ENCODE peak calls at places on chromosomes 2 and 18, in four cellular contexts. G, Q, W and R are unnamed samples.

GRCh38 chr2:190447766-190448165 is 39.6 kb downstream of the MFSD6 start:
- DNase-seq in W (no peak), G (no peak), Q (no peak), R (no peak)

GRCh38 chr2:236168110-236169067 is at the start of gene GBX2:
- DNase-seq in Q (peak; percentile 21), G (peak; percentile 17), W (peak; percentile 67), R (peak; percentile 54)

GRCh38 chr2:159712929-159713575 is 746 bp downstream of the MARCHF7 start:
- DNase-seq in G (no peak), W (no peak), Q (no peak), R (no peak)

GRCh38 chr2:180003566-180003965 is 3.5 kb downstream of the CWC22 start:
- DNase-seq in W (no peak), G (no peak), Q (no peak), R (no peak)

GRCh38 chr2:197011777-197012641 is 85.5 kb upstream of the PGAP1 start:
- DNase-seq in W (no peak), Q (no peak), G (peak; percentile 53), R (no peak)

GRCh38 chr2:61763605-61764034 is 90.2 kb downstream of the FAM161A start:
- DNase-seq in W (peak; percentile 94), Q (peak; percentile 94), G (peak; percentile 89), R (peak; percentile 90)

GRCh38 chr2:217950401-217950871 is 52.4 kb downstream of the TNS1 start:
- DNase-seq in W (peak; percentile 77), G (no peak), Q (peak; percentile 85), R (no peak)

GRCh38 chr18:74381621-74382350 is 66.1 kb downstream of the C18orf63 start:
- DNase-seq in G (no peak), Q (no peak), W (no peak), R (no peak)

GRCh38 chr2:196431957-196432356 is 207.6 kb upstream of the CCDC150 start:
- DNase-seq in G (peak; percentile 20), Q (no peak), W (no peak), R (no peak)

GRCh38 chr2:151918308-151918707 is 90.1 kb upstream of the ARL5A start:
- DNase-seq in Q (no peak), G (no peak), W (no peak), R (no peak)

GRCh38 chr2:199495147-199495546 is 37.4 kb upstream of the SATB2 start:
- DNase-seq in G (no peak), Q (no peak), W (no peak), R (no peak)

GRCh38 chr18:54717673-54718435 is 110.4 kb upstream of the RAB27B start:
- DNase-seq in G (no peak), W (no peak), Q (no peak), R (no peak)

GRCh38 chr2:16330571-16331351 is 334.9 kb downstream of the CYRIA start:
- DNase-seq in G (no peak), Q (no peak), W (no peak), R (no peak)

GRCh38 chr18:8792688-8793316 is 87.4 kb downstream of the MTCL1 start:
- DNase-seq in G (no peak), Q (no peak), W (no peak), R (no peak)

GRCh38 chr18:40493316-40493715 is 1461.7 kb upstream of the PIK3C3 start:
- DNase-seq in W (no peak), G (no peak), Q (no peak), R (no peak)

GRCh38 chr2:219123356-219124143 is 37.1 kb downstream of the NHEJ1 start:
- DNase-seq in G (no peak), W (no peak), Q (no peak), R (no peak)

GRCh38 chr2:234588054-234588430 is 91.2 kb upstream of the ARL4C start:
- DNase-seq in G (no peak), Q (no peak), W (no peak), R (no peak)

GRCh38 chr18:57466745-57467144 is 31.6 kb downstream of the ONECUT2 start:
- DNase-seq in Q (no peak), W (no peak), G (no peak), R (no peak)

GRCh38 chr18:3869848-3870247 is 419.9 kb downstream of the TGIF1 start:
- DNase-seq in G (peak; percentile 76), Q (no peak), W (no peak), R (no peak)

GRCh38 chr2:222656544-222657446 is 903 bp upstream of the FARSB start:
- DNase-seq in W (no peak), G (no peak), Q (no peak), R (no peak)

GRCh38 chr2:27191107-27191829 is 20.6 kb upstream of the ATRAID start:
- DNase-seq in G (peak; percentile 71), Q (no peak), W (no peak), R (no peak)

GRCh38 chr2:126368778-126369177 is 287.2 kb upstream of the GYPC start:
- DNase-seq in W (no peak), Q (no peak), G (no peak), R (no peak)

GRCh38 chr2:11395971-11396689 is 51.7 kb upstream of the ROCK2 start:
- DNase-seq in W (no peak), Q (no peak), G (no peak), R (no peak)

GRCh38 chr2:106197878-106198277 is 3.8 kb upstream of the UXS1 start:
- DNase-seq in W (no peak), G (peak; percentile 92), Q (no peak), R (peak; percentile 80)

GRCh38 chr2:240230424-240230945 is 90.0 kb upstream of the OTOS start:
- DNase-seq in Q (peak; percentile 46), G (no peak), W (peak; percentile 48), R (no peak)

GRCh38 chr18:9333441-9334350 is 877 bp upstream of the TWSG1 start:
- DNase-seq in W (peak; percentile 78), Q (peak; percentile 66), G (no peak), R (no peak)

GRCh38 chr2:2839393-2840096 is 508.5 kb upstream of the MYT1L start:
- DNase-seq in Q (no peak), W (no peak), G (no peak), R (peak; percentile 62)

GRCh38 chr2:228681426-228681825 is 499.9 kb upstream of the SPHKAP start:
- DNase-seq in W (no peak), G (peak; percentile 49), Q (no peak), R (no peak)

GRCh38 chr2:132845339-132845738 is 175.3 kb upstream of the LYPD1 start:
- DNase-seq in W (no peak), G (no peak), Q (no peak), R (no peak)

DNA sequence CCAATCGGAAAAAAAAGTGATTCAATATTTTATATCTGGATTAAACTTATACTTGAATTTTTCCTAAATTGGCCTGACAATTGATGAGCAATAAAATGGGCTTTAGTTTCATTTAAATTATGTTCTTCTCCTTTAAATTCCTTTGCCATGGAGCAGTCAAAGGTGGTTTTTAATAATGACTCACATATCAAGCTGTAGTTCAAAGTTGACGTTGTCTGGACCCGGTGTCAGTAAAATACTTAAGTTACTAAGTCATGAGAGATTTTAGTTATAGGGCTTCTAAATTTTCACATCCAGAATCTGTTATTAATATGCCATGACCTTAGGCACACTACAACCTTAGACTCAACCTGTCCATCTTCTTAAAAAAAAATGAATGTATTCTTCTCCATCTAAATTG is 62.5 kb downstream of the CDH2 start:
- DNase-seq in W (no peak), Q (no peak), G (peak; percentile 80), R (no peak)
- H3K4me3 ChIP-seq in W (no peak overlapping the region), Q (no peak overlapping the region), G (no peak overlapping the region), R (no peak overlapping the region)

GRCh38 chr2:96898135-96898505 is 28.2 kb upstream of the SEMA4C start:
- DNase-seq in W (no peak), G (no peak), Q (no peak), R (no peak)

GRCh38 chr2:96899084-96899735 is 29.3 kb upstream of the SEMA4C start:
- DNase-seq in W (no peak), G (peak; percentile 35), Q (no peak), R (no peak)

GRCh38 chr2:96897491-96898134 is 27.7 kb upstream of the SEMA4C start:
- DNase-seq in W (no peak), Q (no peak), G (peak; percentile 33), R (no peak)

GRCh38 chr2:96900237-96900636 is 30.4 kb upstream of the SEMA4C start:
- DNase-seq in G (no peak), W (no peak), Q (no peak), R (no peak)

DNA sequence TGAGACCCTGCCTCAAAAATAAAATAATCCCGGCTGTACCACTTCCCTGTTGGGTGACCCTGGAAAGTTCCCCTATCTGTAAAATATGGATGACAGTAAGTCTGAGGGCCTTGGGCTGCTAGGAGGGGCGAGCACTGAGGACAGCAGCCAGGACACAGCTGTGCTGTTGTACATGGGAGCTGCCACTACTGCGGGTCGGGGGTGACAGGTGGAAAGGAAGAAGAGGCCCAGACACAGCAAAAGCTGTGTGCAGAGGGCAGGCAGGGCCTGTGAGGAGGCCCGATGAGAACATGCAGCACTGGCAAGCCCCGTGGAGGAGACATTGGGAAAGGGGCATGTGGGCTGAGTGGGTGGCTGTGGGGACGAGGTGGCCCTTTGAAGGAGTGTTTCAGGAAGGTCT is 28.8 kb upstream of the SEMA4C start:
- DNase-seq in G (no peak), Q (no peak), W (no peak), R (no peak)
- H3K27ac ChIP-seq in G (no peak overlapping the region), Q (no peak overlapping the region), W (no peak overlapping the region), R (no peak overlapping the region)

DNA sequence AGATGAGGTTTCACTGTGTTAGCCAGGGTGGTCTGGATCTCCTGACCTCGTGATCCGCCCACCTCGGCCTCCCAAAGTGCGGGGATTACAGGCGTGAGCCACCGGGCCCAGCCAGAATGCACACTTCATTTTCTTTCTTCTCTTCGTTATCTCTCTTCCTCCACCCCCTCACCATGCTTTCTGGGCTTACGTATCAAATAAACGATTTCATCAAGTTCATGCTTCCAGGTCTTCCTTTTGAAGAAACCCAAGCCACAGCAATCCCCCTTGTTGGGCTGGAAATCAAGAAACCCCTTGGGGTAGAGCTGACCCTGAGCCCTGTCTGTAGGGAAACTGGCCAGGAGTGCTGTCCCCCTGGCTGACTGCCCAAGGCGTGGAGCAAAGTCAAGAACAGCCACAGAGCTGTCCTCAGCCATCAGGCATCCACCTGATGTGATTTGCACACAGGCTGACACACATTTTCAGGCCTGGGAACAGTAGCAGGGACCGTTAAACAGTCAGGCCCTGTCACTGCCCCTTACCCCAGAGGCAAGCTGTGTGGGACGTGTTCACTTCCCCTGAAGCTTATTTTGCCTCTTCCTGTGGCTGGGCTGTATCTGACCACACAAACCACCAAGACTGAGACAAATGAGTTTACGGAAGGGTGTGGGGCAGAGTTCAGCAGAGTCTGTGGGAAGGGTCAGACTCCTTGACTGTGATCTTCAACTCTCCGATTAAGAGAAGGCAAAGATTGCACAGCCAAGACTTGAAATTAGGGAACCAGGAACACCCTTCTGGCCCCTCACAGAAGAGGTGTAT is 15.1 kb upstream of the NMUR1 start:
- DNase-seq in G (peak; percentile 53), W (no peak), Q (no peak), R (no peak)
- H3K4me3 ChIP-seq in G (no peak overlapping the region), W (no peak overlapping the region), Q (no peak overlapping the region), R (no peak overlapping the region)

DNA sequence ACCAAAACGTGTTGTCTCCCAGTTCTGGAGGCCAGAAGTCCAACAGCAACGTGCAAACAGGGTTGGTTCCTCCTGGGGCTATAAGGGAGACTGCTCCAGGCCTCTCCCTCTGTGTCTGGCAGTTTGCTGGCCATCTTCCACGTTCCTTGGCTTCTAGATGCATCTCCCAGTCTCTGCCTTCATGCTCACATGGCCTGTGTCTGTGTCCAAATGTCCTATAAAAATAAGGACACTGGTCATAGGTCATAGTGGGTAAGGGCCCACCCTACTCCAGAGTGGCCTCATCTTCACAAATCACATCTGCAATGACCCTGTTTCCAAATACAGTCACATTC is 69.4 kb upstream of the TAF1B start:
- DNase-seq in G (no peak), W (no peak), Q (no peak), R (no peak)
- H3K27ac ChIP-seq in G (no peak overlapping the region), W (no peak overlapping the region), Q (peak overlapping the region; percentile 14), R (no peak overlapping the region)